ENCODE peak calls at places on chromosomes 7 and 10, in ten cellular contexts. O is Calu3; A is neural crest cell; K is RWPE1; C is PC-9; D is spleen; M is brain microvascular endothelial cell; S is gastrocnemius medialis; Z is cardiac muscle cell; W is CD4-positive, alpha-beta T cell. E is an unnamed sample.

GRCh38 chr10:28677889-28678686 is 767 bp downstream of the BAMBI start:
- DNase-seq in C (no peak), A (peak), O (peak), Z (no peak), M (no peak), D (peak), W (peak), S (no peak), K (no peak), E (peak)

GRCh38 chr10:37748170-37748569 is 109.2 kb downstream of the ZNF248 start:
- DNase-seq in M (no peak), A (no peak), C (no peak), O (no peak), S (no peak), Z (no peak), D (no peak), W (no peak), K (no peak), E (no peak)

GRCh38 chr10:102565793-102566192 is 62.0 kb downstream of the SUFU start:
- DNase-seq in K (no peak), C (no peak), D (no peak), O (no peak), M (no peak), W (no peak), Z (no peak), A (no peak), S (no peak), E (no peak)

GRCh38 chr10:28790146-28790545 is 112.8 kb downstream of the BAMBI start:
- DNase-seq in O (no peak), K (no peak), M (no peak), Z (no peak), S (no peak), C (no peak), A (no peak), D (no peak), W (no peak), E (no peak)

GRCh38 chr7:155811895-155812761 is at the start of gene SHH:
- DNase-seq in A (no peak), W (no peak), D (no peak), M (no peak), O (peak), Z (peak), C (no peak), K (no peak), S (no peak), E (no peak)

GRCh38 chr7:150849204-150849775 is 3.0 kb upstream of the AOC1 start:
- DNase-seq in W (no peak), K (no peak), A (no peak), O (no peak), S (no peak), M (no peak), D (no peak), Z (no peak), C (no peak), E (no peak)

GRCh38 chr10:19453967-19454366 is 362.3 kb upstream of the PLXDC2 start:
- DNase-seq in Z (no peak), M (no peak), K (no peak), D (no peak), O (no peak), A (no peak), C (no peak), S (no peak), W (no peak), E (no peak)

GRCh38 chr7:121882731-121883130 is 9.8 kb downstream of the PTPRZ1 start:
- DNase-seq in M (no peak), K (peak), W (no peak), C (no peak), Z (no peak), D (no peak), A (no peak), S (no peak), O (no peak), E (peak)

GRCh38 chr10:74418285-74418872 is 267.4 kb downstream of the ADK start:
- DNase-seq in A (peak), W (no peak), Z (no peak), K (no peak), O (no peak), C (no peak), D (no peak), S (no peak), M (no peak), E (no peak)

GRCh38 chr7:131945313-131945831 is 388.9 kb upstream of the PODXL start:
- DNase-seq in C (no peak), A (peak), Z (peak), D (no peak), M (peak), S (no peak), W (no peak), K (peak), O (peak), E (peak)

GRCh38 chr7:94301024-94301588 is 93.6 kb upstream of the COL1A2 start:
- DNase-seq in Z (peak), C (peak), M (peak), O (peak), A (peak), S (peak), D (no peak), W (no peak), K (peak), E (peak)

GRCh38 chr10:25047902-25048301 is 31.5 kb downstream of the THNSL1 start:
- DNase-seq in C (no peak), S (no peak), O (no peak), W (no peak), M (peak), Z (peak), K (peak), D (no peak), A (no peak), E (peak)

GRCh38 chr7:122518488-122518887 is 180.4 kb downstream of the RNF133 start:
- DNase-seq in O (no peak), M (no peak), C (no peak), S (no peak), D (no peak), W (no peak), Z (no peak), K (no peak), A (no peak), E (peak)

GRCh38 chr7:132757778-132758177 is 181.5 kb upstream of the PLXNA4 start:
- DNase-seq in O (no peak), S (no peak), D (no peak), K (no peak), W (no peak), Z (peak), M (no peak), A (no peak), C (no peak), E (peak)

GRCh38 chr10:97567891-97568290 is 4.7 kb upstream of the ANKRD2 start:
- DNase-seq in O (no peak), S (no peak), W (no peak), Z (no peak), A (no peak), D (peak), K (no peak), M (no peak), C (no peak), E (no peak)

GRCh38 chr7:128783143-128783799 is 7.7 kb upstream of the OPN1SW start:
- DNase-seq in M (peak), K (no peak), O (no peak), A (peak), Z (peak), D (no peak), C (no peak), W (no peak), S (peak), E (peak)

GRCh38 chr10:102675151-102675886 is 31.0 kb downstream of the TRIM8 start:
- DNase-seq in A (peak), K (no peak), W (no peak), M (peak), S (no peak), D (no peak), Z (no peak), C (no peak), O (no peak), E (no peak)

GRCh38 chr10:52940921-52941320 is 168.3 kb upstream of the MBL2 start:
- DNase-seq in M (no peak), O (no peak), W (no peak), Z (no peak), A (no peak), K (no peak), D (no peak), C (no peak), S (no peak), E (no peak)

GRCh38 chr7:49564379-49564714 is 209.1 kb upstream of the VWC2 start:
- DNase-seq in Z (no peak), M (no peak), W (no peak), K (no peak), S (no peak), C (no peak), O (no peak), D (no peak), A (no peak), E (no peak)

GRCh38 chr10:63481815-63482421 is 16.1 kb upstream of the JMJD1C start:
- DNase-seq in S (no peak), M (no peak), W (no peak), C (no peak), D (no peak), Z (peak), K (no peak), O (no peak), A (no peak), E (no peak)

GRCh38 chr10:83553366-83553765 is 585.9 kb upstream of the GHITM start:
- DNase-seq in K (no peak), W (no peak), S (no peak), C (no peak), Z (no peak), D (no peak), O (no peak), M (no peak), A (no peak), E (no peak)

GRCh38 chr10:11429439-11430052 is 181.9 kb downstream of the USP6NL start:
- DNase-seq in M (no peak), O (peak), A (no peak), S (no peak), D (no peak), K (no peak), W (peak), C (no peak), Z (no peak), E (no peak)

GRCh38 chr10:5563991-5564536 is 39.3 kb downstream of the CALML3 start:
- DNase-seq in M (peak), S (no peak), D (peak), W (peak), K (no peak), Z (peak), A (no peak), C (no peak), O (no peak), E (peak)

GRCh38 chr10:87094373-87095240 is at the start of the genes GLUD1 and SHLD2:
- DNase-seq in M (peak), O (peak), W (peak), A (peak), S (peak), C (peak), K (peak), D (peak), Z (peak), E (peak)

GRCh38 chr7:151366141-151366871 is 24.7 kb downstream of the NUB1 start:
- DNase-seq in M (peak), O (no peak), D (no peak), K (no peak), Z (peak), C (no peak), S (no peak), A (no peak), W (no peak), E (no peak)

GRCh38 chr10:63627881-63628296 is 106.7 kb downstream of the REEP3 start:
- DNase-seq in A (no peak), Z (no peak), D (no peak), K (no peak), S (no peak), O (no peak), M (no peak), C (no peak), W (no peak), E (no peak)

GRCh38 chr7:154960063-154960790 is 42.7 kb downstream of the PAXIP1 start:
- DNase-seq in M (no peak), W (no peak), K (no peak), C (no peak), D (no peak), Z (no peak), A (no peak), O (no peak), S (no peak), E (peak)

GRCh38 chr10:6269953-6270867 is 67.5 kb downstream of the PFKFB3 start:
- DNase-seq in D (peak), Z (no peak), C (no peak), S (no peak), K (no peak), M (no peak), O (no peak), A (no peak), W (peak), E (peak)

GRCh38 chr7:117544061-117544460 is 64.2 kb downstream of the CFTR start:
- DNase-seq in C (no peak), M (no peak), D (no peak), W (no peak), A (no peak), Z (no peak), S (no peak), K (no peak), O (no peak), E (no peak)

GRCh38 chr7:30452278-30452930 is 26.2 kb downstream of the NOD1 start:
- DNase-seq in A (no peak), O (no peak), M (no peak), W (no peak), D (no peak), K (no peak), Z (no peak), S (no peak), C (no peak), E (no peak)

GRCh38 chr7:100570954-100571828 is 2.5 kb downstream of the SAP25 start:
- DNase-seq in W (no peak), M (no peak), S (no peak), A (no peak), K (no peak), Z (peak), C (peak), D (peak), O (no peak), E (no peak)

GRCh38 chr10:17116193-17116592 is 13.4 kb downstream of the CUBN start:
- DNase-seq in K (no peak), A (no peak), Z (no peak), M (no peak), O (no peak), S (no peak), C (no peak), D (no peak), W (no peak), E (no peak)

DNA sequence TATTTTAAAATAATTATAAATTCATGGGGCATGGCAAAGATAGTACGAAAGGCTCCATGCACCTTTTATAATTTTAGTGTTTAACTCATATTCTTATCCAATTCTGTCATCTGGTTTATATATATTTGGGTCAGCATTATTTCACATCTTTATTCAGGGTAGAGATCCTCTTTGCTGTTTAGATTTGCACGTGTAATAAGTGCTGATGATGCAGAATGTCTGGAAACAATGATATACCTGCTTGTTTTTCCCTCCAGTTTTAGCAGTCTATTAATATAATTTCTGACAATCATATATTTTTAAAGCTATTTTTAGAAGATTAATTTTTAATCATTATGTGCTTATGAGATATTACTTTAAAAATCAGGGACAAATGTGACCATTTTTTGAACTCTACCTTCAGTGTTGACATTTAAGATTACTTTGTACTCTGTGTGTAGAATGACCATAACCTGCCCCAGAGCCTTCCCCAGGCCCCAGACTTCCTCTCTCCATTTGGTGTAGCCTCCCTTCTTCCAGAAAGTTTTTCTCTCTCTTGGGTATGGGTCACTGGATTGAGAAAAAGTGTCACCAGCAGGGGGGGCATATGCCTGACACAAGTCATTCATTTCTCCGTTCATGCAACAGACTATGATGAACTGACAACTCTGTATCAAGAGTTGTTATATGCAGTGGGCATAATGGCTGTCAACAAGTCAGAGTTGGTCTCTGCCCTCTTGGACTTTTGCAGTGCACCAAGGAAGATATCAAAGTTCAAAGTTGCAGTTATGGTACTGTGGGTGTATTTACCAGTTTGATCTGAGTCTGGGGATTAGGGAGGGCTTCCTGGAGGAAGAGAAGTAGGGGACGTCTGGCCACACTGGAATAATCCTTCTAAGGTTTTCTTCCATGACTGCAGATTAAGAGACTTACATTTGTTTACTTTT is 192.6 kb upstream of the CCDC6 start:
- DNase-seq in S (no peak), D (no peak), C (no peak), O (peak), W (no peak), A (peak), K (no peak), Z (no peak), M (peak), E (peak)
- TF ChIP-seq CTCF in S (peak), D (no peak), C (no peak), O (peak), W (no peak), A (peak), K (no peak), Z (peak), M (peak), E (peak)

DNA sequence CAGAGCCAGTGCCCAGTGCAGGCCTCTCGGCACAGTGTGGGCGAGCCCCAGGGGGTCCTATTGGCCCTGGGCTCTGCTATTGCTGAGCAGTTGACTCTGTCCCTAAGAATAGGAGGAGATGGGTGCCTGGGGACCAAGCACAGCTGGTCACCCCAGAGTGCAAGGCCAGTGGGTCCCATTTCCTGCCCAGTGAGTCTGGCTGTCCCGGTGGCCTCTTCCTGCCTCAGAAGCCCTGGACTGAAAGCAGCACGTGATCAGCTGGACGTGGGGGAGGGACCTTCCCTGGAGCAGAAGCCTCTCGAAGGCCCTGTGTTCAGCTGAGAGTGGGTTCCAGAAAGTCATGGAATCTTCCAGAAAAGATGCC is 42.0 kb downstream of the PWWP2B start:
- DNase-seq in M (no peak), D (peak), Z (no peak), A (no peak), S (no peak), O (no peak), K (no peak), C (no peak), W (no peak), E (no peak)
- TF ChIP-seq CTCF in M (no peak), D (no peak), Z (no peak), A (no peak), S (no peak), O (no peak), K (no peak), C (no peak), W (no peak), E (no peak)

GRCh38 chr7:87506243-87507180 is 31.0 kb upstream of the ABCB4 start:
- DNase-seq in A (no peak), K (peak), W (no peak), O (no peak), Z (peak), C (no peak), M (no peak), S (no peak), D (no peak), E (peak)
- TF ChIP-seq CTCF in A (peak), K (peak), W (peak), O (peak), Z (no peak), C (peak), M (peak), S (peak), D (no peak), E (peak)

GRCh38 chr10:76903387-76903786 is 734.2 kb downstream of the KCNMA1 start:
- DNase-seq in W (no peak), Z (no peak), A (no peak), C (no peak), D (no peak), O (no peak), M (no peak), S (no peak), K (no peak), E (no peak)

GRCh38 chr10:76906221-76906620 is 731.4 kb downstream of the KCNMA1 start:
- DNase-seq in K (no peak), S (no peak), A (no peak), Z (no peak), W (no peak), O (no peak), M (no peak), D (no peak), C (no peak), E (no peak)

GRCh38 chr10:76905251-76905650 is 732.4 kb downstream of the KCNMA1 start:
- DNase-seq in D (no peak), W (no peak), K (no peak), Z (no peak), C (no peak), A (no peak), O (no peak), M (no peak), S (no peak), E (no peak)

GRCh38 chr10:76901701-76902100 is 735.9 kb downstream of the KCNMA1 start:
- DNase-seq in S (no peak), K (no peak), W (no peak), D (no peak), O (no peak), C (no peak), A (no peak), M (no peak), Z (no peak), E (no peak)

GRCh38 chr10:76902949-76903348 is 734.7 kb downstream of the KCNMA1 start:
- DNase-seq in K (peak), A (peak), S (no peak), D (no peak), Z (peak), O (peak), W (no peak), M (no peak), C (no peak), E (peak)
- TF ChIP-seq CTCF in K (peak), A (peak), S (no peak), D (no peak), Z (peak), O (no peak), W (no peak), M (peak), C (peak), E (peak)

GRCh38 chr10:118047363-118047719 is 600 bp upstream of the RAB11FIP2 start:
- DNase-seq in D (peak), Z (no peak), O (no peak), S (peak), C (no peak), M (no peak), K (peak), W (no peak), A (no peak), E (no peak)

GRCh38 chr10:118057351-118057750 is 10.6 kb upstream of the RAB11FIP2 start:
- DNase-seq in D (no peak), C (no peak), W (no peak), M (no peak), A (no peak), O (no peak), K (no peak), Z (no peak), S (no peak), E (no peak)

GRCh38 chr10:118054383-118054782 is 7.6 kb upstream of the RAB11FIP2 start:
- DNase-seq in O (no peak), S (no peak), W (no peak), M (no peak), D (no peak), A (no peak), Z (no peak), K (peak), C (no peak), E (no peak)

DNA sequence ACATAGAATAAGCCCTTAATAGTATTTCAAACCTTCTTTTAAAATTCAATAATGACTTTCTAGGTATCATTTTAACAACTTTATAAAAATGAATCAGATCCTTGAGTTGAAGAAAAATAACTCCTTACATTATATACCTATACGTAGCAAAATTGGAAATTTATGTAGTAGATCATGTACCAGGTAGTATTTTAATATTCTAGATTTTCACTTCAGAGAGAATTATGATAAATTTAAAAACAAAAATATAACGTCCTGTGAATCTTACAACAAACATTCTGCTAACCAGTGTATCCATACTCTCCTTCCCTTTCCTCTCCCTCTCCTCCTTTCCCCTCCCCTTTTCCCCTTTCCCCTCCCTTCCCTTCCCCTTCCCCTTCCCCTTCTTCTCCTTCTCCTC is 6.1 kb upstream of the RAB11FIP2 start:
- DNase-seq in D (no peak), K (no peak), A (no peak), C (no peak), S (no peak), Z (no peak), M (no peak), W (no peak), O (no peak), E (no peak)
- TF ChIP-seq CTCF in D (no peak), K (no peak), A (no peak), C (no peak), S (no peak), Z (no peak), M (no peak), W (no peak), O (no peak), E (no peak)